ENCODE peak calls at places on chromosome 5, in five cellular contexts. Y is MM.1S, C is SK-N-SH, D is PC-3, P is GM23248. R is an unnamed sample. For H3K4me1, the result is how much of the 10 kb centered on the place peaks cover.

GRCh38 chr5:57499262-57500050 is 16.8 kb upstream of the ACTBL2 start:
- DNase-seq in Y (peak), C (peak), D (peak), P (peak), R (peak)

GRCh38 chr5:68499952-68500351 is 284.4 kb downstream of the PIK3R1 start:
- DNase-seq in Y (no peak), C (no peak), D (peak), P (peak), R (no peak)

GRCh38 chr5:120901199-120901598 is 437.1 kb downstream of the PRR16 start:
- DNase-seq in Y (no peak), C (no peak), D (peak), P (peak), R (no peak)

GRCh38 chr5:74934949-74935751 is 69.0 kb upstream of the FAM169A start:
- DNase-seq in Y (no peak), C (no peak), D (peak), P (peak), R (peak)

GRCh38 chr5:137560414-137560813 is 61.3 kb upstream of the SPOCK1 start:
- DNase-seq in Y (no peak), C (no peak), D (peak), P (peak), R (no peak)

GRCh38 chr5:34053571-34054271 is 10.7 kb upstream of the C1QTNF3 start:
- DNase-seq in Y (no peak), C (no peak), D (no peak), P (peak), R (no peak)

GRCh38 chr5:149904977-149905376 is 39.6 kb downstream of the PDE6A start:
- DNase-seq in Y (no peak), C (no peak), D (no peak), P (no peak), R (no peak)

GRCh38 chr5:169094586-169095409 is 206.1 kb downstream of the SLIT3 start:
- DNase-seq in Y (no peak), C (no peak), D (peak), P (peak), R (no peak)

GRCh38 chr5:30918171-30918570 is 275.3 kb upstream of the CDH6 start:
- DNase-seq in Y (peak), C (no peak), D (peak), P (peak), R (peak)

GRCh38 chr5:139273322-139273571 is 20.3 kb upstream of the MATR3 start:
- DNase-seq in Y (no peak), C (peak), D (no peak), P (no peak), R (no peak)

GRCh38 chr5:135073771-135074345 is 39.8 kb upstream of the PITX1 start:
- DNase-seq in Y (no peak), C (no peak), D (no peak), P (peak), R (no peak)

GRCh38 chr5:107426209-107426608 is 244.5 kb downstream of the EFNA5 start:
- DNase-seq in Y (no peak), C (no peak), D (peak), P (no peak), R (no peak)

GRCh38 chr5:110441035-110441434 is 285.4 kb downstream of the TMEM232 start:
- DNase-seq in Y (peak), C (peak), D (peak), P (peak), R (peak)

GRCh38 chr5:170603578-170604565 is 100.1 kb downstream of the KCNIP1 start:
- DNase-seq in Y (peak), C (peak), D (peak), P (peak), R (peak)

GRCh38 chr5:141862936-141863543 is 15.2 kb downstream of the PCDH1 start:
- DNase-seq in Y (no peak), C (no peak), D (no peak), P (no peak), R (no peak)

GRCh38 chr5:150119421-150120061 is 33.2 kb upstream of the CSF1R start:
- DNase-seq in Y (no peak), C (no peak), D (no peak), P (no peak), R (no peak)

GRCh38 chr5:57338068-57338848 is 144.4 kb downstream of the ACTBL2 start:
- DNase-seq in Y (peak), C (peak), D (peak), P (peak), R (peak)

GRCh38 chr5:43000914-43001313 is 39.2 kb downstream of the ANXA2R start:
- DNase-seq in Y (no peak), C (no peak), D (no peak), P (no peak), R (no peak)

GRCh38 chr5:131270809-131271208 is 7.0 kb downstream of the CDC42SE2 start:
- DNase-seq in Y (no peak), C (no peak), D (peak), P (peak), R (no peak)

GRCh38 chr5:37576496-37576895 is 197.4 kb downstream of the WDR70 start:
- DNase-seq in Y (no peak), C (no peak), D (no peak), P (no peak), R (no peak)

GRCh38 chr5:68433921-68434879 is 218.6 kb downstream of the PIK3R1 start:
- DNase-seq in Y (peak), C (no peak), D (peak), P (peak), R (peak)

GRCh38 chr5:162637501-162637900 is 569.9 kb downstream of the GABRG2 start:
- DNase-seq in Y (no peak), C (no peak), D (no peak), P (no peak), R (no peak)

GRCh38 chr5:37043693-37044092 is 167.1 kb downstream of the NIPBL start:
- DNase-seq in Y (no peak), C (no peak), D (peak), P (peak), R (no peak)

GRCh38 chr5:37774912-37775483 is 64.8 kb downstream of the GDNF start:
- DNase-seq in Y (peak), C (no peak), D (peak), P (peak), R (no peak)

GRCh38 chr5:138170299-138170698 is 8.1 kb downstream of the BRD8 start:
- DNase-seq in Y (no peak), C (no peak), D (no peak), P (no peak), R (no peak)

DNA sequence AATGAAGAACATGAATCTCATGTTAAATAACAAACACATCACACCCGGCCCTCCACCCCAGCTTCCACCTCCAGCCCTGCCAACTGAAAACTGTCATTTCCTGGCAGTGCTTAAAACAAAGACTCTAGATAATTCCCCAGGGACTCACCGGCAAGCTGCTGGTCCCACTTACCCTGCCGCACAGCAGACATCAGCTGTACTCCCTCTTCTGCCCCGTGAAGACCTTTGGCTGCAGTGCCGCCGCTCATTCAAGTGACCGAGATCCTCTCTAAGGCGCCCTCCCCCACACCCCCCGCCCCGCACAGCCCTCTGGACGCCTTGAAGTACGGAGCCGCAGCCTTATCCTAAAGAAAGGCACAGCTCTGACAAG is 503 bp downstream of the GLRX start:
- DNase-seq in Y (peak), C (peak), D (peak), P (peak), R (peak)
- TF ChIP-seq EZH2phosphoT487 in Y (no peak), C (no peak), D (no peak), P (no peak), R (no peak)

DNA sequence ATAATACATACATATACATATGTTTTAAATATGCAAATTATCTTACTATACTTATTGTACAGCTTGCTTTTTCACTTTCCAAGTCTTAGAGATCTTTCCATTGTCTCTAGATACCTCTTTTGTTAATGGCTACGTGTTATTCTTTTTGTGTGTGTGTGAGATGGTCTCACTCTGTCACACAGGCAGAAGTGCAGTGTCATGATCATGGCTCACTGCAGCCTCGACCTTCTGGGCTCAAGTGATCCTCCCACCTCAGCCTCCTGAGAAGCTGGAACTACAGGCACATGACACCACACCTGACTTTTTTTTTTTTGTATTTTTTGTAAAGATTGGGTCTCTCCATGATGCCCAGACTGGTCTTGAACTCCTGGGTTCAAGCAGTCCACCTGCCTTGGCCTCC is 2.8 kb downstream of the OSMR start:
- DNase-seq in Y (no peak), C (no peak), D (no peak), P (no peak), R (no peak)
- H3K4me3 ChIP-seq in Y (no peak), C (peak), D (no peak), P (peak), R (no peak)

GRCh38 chr5:143350790-143351603 is 52.5 kb downstream of the NR3C1 start:
- DNase-seq in Y (no peak), C (no peak), D (peak), P (peak), R (no peak)

GRCh38 chr5:143345671-143346440 is 57.6 kb downstream of the NR3C1 start:
- DNase-seq in Y (no peak), C (no peak), D (no peak), P (no peak), R (no peak)

GRCh38 chr5:143350341-143350740 is 53.1 kb downstream of the NR3C1 start:
- DNase-seq in Y (no peak), C (no peak), D (no peak), P (no peak), R (no peak)

GRCh38 chr5:143347698-143348344 is 55.7 kb downstream of the NR3C1 start:
- DNase-seq in Y (no peak), C (no peak), D (no peak), P (no peak), R (no peak)

DNA sequence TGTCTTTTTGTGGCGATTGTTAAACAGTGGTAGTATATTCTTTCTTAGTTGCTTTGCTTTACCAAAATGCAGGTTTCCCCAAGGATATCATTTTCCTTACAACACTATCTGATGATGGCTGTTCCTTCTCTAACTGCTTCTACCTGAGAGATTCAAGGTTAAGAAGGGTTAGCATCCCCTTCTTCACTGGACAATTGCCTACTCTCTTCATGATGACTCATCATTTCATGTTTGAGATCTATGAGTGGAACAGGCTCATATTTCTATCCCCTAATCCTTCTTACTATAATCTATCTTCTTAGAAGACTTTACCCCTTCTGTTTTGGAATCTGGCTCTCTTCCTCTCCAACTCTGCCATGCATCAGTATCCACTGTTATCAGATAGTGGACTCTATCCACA is 54.4 kb downstream of the NR3C1 start:
- DNase-seq in Y (no peak), C (no peak), D (peak), P (peak), R (no peak)
- H3K4me1 ChIP-seq in Y (half or more), C (under half), D (under half), P (half or more), R (under half)

GRCh38 chr5:171711631-171712030 is 74.0 kb upstream of the SMIM23 start:
- DNase-seq in Y (no peak), C (no peak), D (no peak), P (no peak), R (no peak)
- TF ChIP-seq EZH2phosphoT487 in Y (no peak), C (no peak), D (no peak), P (no peak), R (no peak)

GRCh38 chr5:80124519-80124918 is 89.4 kb downstream of the THBS4 start:
- DNase-seq in Y (no peak), C (no peak), D (no peak), P (no peak), R (no peak)

GRCh38 chr5:80127037-80127642 is 92.0 kb downstream of the THBS4 start:
- DNase-seq in Y (no peak), C (no peak), D (no peak), P (no peak), R (no peak)

GRCh38 chr5:80124111-80124510 is 89.0 kb downstream of the THBS4 start:
- DNase-seq in Y (no peak), C (no peak), D (no peak), P (no peak), R (no peak)

GRCh38 chr5:80125962-80126480 is 90.9 kb downstream of the THBS4 start:
- DNase-seq in Y (no peak), C (no peak), D (peak), P (peak), R (no peak)

DNA sequence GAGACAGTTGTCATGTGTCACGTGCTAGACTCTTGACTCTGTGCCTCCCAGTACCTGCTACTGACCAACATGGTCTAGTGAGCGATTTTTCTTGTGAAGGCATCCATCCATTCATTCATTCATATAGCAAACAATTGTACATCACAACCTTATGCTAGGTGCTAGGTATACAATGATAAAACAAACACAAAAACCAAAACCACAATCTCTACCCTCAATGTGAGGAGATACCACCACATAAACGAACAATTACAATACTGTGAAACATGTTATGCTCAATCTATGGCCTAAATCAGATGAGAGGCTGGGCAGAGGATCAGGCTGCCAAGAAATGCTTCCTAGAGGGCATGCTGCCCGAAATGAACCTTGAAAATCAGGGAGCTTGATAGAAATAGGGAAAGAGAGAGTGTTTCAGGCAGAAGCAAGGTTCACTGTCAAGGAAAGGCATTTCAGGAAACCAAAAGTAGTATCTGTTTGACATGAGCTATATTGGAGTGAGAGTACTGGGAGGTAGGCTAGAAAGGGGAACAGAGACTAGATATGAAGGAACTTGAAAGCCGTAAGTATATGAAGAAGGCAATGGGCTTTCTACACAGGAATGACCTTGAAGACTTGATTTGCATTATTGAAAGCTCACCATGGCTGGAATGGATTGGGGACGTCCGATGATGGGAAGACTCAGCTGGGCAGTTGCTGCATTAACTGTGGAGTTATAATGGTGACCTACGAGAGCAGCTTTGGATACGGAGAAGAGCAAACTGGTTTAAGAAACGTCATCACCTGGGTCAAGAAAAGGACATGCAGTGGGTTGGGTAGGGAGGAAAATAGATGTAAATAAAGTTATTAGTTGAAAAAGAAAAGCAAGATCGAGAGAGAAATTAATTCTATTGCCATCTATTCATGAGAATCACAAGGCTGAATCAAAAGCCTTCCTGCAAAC is 90.1 kb downstream of the THBS4 start:
- DNase-seq in Y (no peak), C (no peak), D (no peak), P (no peak), R (no peak)
- H3K4me3 ChIP-seq in Y (no peak), C (no peak), D (no peak), P (no peak), R (no peak)

DNA sequence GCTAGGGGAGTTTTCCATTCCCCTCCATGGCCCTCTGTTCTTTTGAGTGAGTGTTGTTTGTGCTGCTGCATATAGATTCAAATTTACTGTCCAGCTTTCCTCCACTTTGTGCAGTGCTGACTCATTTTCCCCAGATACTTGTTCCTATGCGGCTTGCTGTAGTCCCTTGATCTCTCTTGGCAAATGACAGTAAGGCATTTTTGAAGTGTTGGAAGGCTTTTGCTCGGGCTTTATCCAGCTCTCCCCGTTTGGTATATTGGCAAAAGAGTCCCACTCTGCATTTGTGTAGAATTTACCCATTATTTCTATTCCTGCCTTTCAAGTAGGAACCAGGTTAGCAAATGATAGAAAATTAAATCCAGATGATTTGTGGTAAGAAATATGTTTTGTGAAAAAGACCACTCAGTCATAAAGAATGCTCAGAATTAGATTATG is 54.7 kb downstream of the NLN start:
- DNase-seq in Y (no peak), C (no peak), D (no peak), P (peak), R (no peak)
- H3K4me1 ChIP-seq in Y (under half), C (under half), D (under half), P (under half), R (under half)

GRCh38 chr5:124289641-124290201 is 456.7 kb downstream of the ZNF608 start:
- DNase-seq in Y (no peak), C (no peak), D (no peak), P (no peak), R (no peak)
- TF ChIP-seq EZH2phosphoT487 in Y (no peak), C (no peak), D (no peak), P (no peak), R (no peak)